ENCODE peak calls at places on chromosomes 2 and 18, in eight cellular contexts. W, Q, C, U, F, D, L and R are unnamed samples.

GRCh38 chr18:57803119-57803969 is at the start of gene ATP8B1:
- DNase-seq in W (peak), Q (peak), C (no peak), U (peak), F (peak), D (peak), L (peak), R (no peak)

GRCh38 chr2:145906356-145906755 is 1386.4 kb upstream of the ZEB2 start:
- DNase-seq in W (no peak), Q (no peak), C (no peak), U (no peak), F (no peak), D (no peak), L (no peak), R (no peak)

GRCh38 chr2:57965961-57966360 is 80.6 kb upstream of the VRK2 start:
- DNase-seq in W (no peak), Q (no peak), C (no peak), U (no peak), F (no peak), D (no peak), L (no peak), R (no peak)

GRCh38 chr2:231929961-231930600 is 3.9 kb upstream of the NPPC start:
- DNase-seq in W (peak), Q (peak), C (no peak), U (no peak), F (peak), D (peak), L (no peak), R (no peak)

GRCh38 chr18:75123113-75123512 is 85.8 kb downstream of the PTGR3 start:
- DNase-seq in W (no peak), Q (no peak), C (no peak), U (no peak), F (no peak), D (no peak), L (no peak), R (no peak)

GRCh38 chr2:232435805-232436204 is 20.1 kb upstream of the ALPI start:
- DNase-seq in W (no peak), Q (no peak), C (no peak), U (no peak), F (no peak), D (no peak), L (no peak), R (no peak)

GRCh38 chr2:12493031-12493513 is 223.7 kb upstream of the TRIB2 start:
- DNase-seq in W (no peak), Q (peak), C (peak), U (peak), F (peak), D (peak), L (no peak), R (no peak)

GRCh38 chr2:20381457-20381856 is 30.8 kb upstream of the PUM2 start:
- DNase-seq in W (peak), Q (peak), C (no peak), U (peak), F (no peak), D (no peak), L (peak), R (no peak)

GRCh38 chr2:27033253-27033852 is 588 bp downstream of the TMEM214 start:
- DNase-seq in W (no peak), Q (no peak), C (no peak), U (no peak), F (no peak), D (no peak), L (no peak), R (no peak)

GRCh38 chr2:181818826-181819225 is 72.7 kb upstream of the ITPRID2 start:
- DNase-seq in W (no peak), Q (no peak), C (no peak), U (no peak), F (no peak), D (no peak), L (no peak), R (no peak)

GRCh38 chr2:134087371-134087921 is 166.4 kb upstream of the MGAT5 start:
- DNase-seq in W (peak), Q (no peak), C (no peak), U (no peak), F (no peak), D (no peak), L (no peak), R (no peak)

GRCh38 chr18:51068111-51068510 is 38.1 kb downstream of the SMAD4 start:
- DNase-seq in W (no peak), Q (peak), C (no peak), U (peak), F (no peak), D (no peak), L (no peak), R (no peak)

GRCh38 chr2:96596596-96596995 is 41.5 kb downstream of the KANSL3 start:
- DNase-seq in W (no peak), Q (no peak), C (no peak), U (no peak), F (no peak), D (no peak), L (no peak), R (no peak)

GRCh38 chr2:171274757-171275156 is 114.1 kb upstream of the TLK1 start:
- DNase-seq in W (no peak), Q (no peak), C (no peak), U (no peak), F (no peak), D (no peak), L (no peak), R (no peak)

GRCh38 chr18:55775972-55776371 is 188.0 kb upstream of the TCF4 start:
- DNase-seq in W (no peak), Q (no peak), C (no peak), U (no peak), F (no peak), D (no peak), L (no peak), R (no peak)
- TF ChIP-seq CTCF in W (no peak), Q (no peak), C (no peak), U (peak), F (peak), D (no peak), L (no peak), R (no peak)

GRCh38 chr2:29329899-29330298 is 214.7 kb downstream of the CLIP4 start:
- DNase-seq in W (no peak), Q (no peak), C (no peak), U (no peak), F (no peak), D (no peak), L (no peak), R (no peak)
- TF ChIP-seq CTCF in W (no peak), Q (peak), C (no peak), U (peak), F (no peak), D (no peak), L (no peak), R (no peak)

DNA sequence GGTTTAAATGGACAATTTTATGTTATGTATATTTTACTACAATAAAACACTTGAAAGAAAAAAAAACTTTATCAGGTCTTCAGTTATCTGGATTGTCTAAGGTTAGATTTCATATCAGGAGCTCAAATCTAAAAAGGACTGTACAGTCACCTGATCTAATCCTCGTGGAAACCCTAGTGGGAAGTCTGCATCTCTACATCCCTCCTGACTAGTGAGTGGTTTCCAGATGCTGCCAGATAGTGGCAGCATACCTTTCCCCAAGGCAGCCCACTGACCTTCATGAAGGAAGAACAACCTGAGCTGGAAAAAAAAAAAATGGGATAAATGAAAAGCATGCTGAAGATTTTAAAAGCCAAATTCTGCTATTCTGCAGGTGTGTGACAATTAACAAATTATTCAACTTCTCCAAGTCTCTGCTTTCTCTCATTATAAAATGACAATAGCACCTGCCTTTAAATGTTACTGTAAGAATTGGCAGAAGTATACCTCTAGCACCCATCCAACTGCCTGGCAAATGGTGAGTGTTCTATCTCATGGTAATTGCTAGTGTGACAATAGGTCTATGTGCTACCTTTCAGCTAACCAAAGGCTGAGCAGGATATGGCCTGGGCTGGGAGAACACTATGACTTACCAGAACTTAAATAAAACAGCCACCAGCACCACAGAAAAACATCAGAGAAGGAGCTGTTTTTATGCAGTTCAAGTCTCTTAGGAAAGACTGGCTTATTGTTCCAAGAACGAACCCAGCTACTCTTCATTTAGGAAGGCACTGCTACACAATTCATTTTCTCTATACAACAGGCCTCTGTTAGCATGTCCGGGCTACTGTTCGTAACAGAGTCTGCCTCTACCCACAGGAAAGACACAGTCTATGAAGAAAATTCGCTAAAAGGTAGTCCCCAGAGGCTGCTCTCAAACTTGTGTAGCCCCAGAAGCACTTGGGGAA is 8.6 kb downstream of the CLASP1 start:
- DNase-seq in W (no peak), Q (no peak), C (no peak), U (no peak), F (no peak), D (no peak), L (no peak), R (no peak)
- TF ChIP-seq CTCF in W (no peak), Q (no peak), C (no peak), U (no peak), F (no peak), D (no peak), L (no peak), R (no peak)

DNA sequence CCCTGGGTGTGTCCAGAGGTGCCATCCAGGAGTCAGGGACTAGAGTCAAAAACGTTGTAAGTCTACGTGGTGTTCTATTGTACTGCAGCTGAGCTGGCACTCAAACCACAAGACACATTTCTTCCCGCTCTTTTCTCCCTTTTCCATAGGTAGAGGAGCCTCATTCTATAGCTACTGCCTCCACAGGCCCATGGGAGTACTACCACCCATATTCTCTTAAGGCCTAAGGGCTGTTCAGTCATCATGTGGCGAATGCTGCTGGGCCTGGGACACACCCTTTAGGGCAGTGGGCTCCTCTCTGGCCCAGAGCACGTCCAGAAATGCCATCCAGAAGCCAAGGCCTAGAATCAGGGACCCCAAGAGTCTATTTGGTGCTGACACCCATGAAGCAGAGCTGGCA is 1271.7 kb downstream of the CNTNAP5 start:
- DNase-seq in W (no peak), Q (no peak), C (no peak), U (no peak), F (no peak), D (no peak), L (no peak), R (no peak)
- TF ChIP-seq CTCF in W (no peak), Q (no peak), C (no peak), U (no peak), F (no peak), D (no peak), L (no peak), R (no peak)

DNA sequence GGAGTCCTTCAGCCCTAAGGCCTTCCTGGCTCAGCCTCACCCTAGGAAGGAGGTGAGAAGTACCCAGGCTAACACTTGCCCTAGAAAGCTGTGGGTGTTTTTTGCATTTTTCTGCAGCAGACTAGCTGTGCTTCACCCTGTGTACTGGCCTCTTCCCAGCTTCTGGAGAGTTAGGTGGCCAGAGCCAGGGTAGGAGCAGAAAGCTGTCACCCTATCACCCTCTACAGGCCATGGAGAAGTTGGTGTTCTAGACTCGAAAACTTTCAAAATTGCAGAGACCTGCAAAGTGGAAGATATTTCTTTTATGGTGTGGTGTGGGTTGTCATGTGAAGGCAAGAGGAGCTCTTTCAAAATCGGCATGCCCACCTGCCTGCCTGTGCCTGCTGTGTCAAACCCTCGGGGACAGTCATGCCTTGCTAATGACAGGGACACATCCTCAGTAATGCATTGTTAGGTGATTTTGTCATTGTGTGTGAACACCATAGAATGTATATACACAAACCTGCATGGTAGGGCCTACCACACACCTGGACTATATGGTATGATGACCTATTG is 29.8 kb downstream of the EHD3 start:
- DNase-seq in W (no peak), Q (no peak), C (no peak), U (no peak), F (no peak), D (no peak), L (no peak), R (no peak)
- TF ChIP-seq CTCF in W (no peak), Q (no peak), C (no peak), U (peak), F (peak), D (no peak), L (no peak), R (no peak)

GRCh38 chr2:237451582-237452469 is 35.2 kb upstream of the MLPH start:
- DNase-seq in W (no peak), Q (peak), C (no peak), U (peak), F (no peak), D (peak), L (no peak), R (no peak)
- TF ChIP-seq CTCF in W (no peak), Q (peak), C (no peak), U (peak), F (peak), D (peak), L (no peak), R (no peak)

GRCh38 chr2:236618370-236618769 is 48.7 kb downstream of the ACKR3 start:
- DNase-seq in W (no peak), Q (no peak), C (no peak), U (no peak), F (no peak), D (no peak), L (no peak), R (no peak)
- TF ChIP-seq CTCF in W (no peak), Q (no peak), C (no peak), U (no peak), F (no peak), D (no peak), L (no peak), R (no peak)

DNA sequence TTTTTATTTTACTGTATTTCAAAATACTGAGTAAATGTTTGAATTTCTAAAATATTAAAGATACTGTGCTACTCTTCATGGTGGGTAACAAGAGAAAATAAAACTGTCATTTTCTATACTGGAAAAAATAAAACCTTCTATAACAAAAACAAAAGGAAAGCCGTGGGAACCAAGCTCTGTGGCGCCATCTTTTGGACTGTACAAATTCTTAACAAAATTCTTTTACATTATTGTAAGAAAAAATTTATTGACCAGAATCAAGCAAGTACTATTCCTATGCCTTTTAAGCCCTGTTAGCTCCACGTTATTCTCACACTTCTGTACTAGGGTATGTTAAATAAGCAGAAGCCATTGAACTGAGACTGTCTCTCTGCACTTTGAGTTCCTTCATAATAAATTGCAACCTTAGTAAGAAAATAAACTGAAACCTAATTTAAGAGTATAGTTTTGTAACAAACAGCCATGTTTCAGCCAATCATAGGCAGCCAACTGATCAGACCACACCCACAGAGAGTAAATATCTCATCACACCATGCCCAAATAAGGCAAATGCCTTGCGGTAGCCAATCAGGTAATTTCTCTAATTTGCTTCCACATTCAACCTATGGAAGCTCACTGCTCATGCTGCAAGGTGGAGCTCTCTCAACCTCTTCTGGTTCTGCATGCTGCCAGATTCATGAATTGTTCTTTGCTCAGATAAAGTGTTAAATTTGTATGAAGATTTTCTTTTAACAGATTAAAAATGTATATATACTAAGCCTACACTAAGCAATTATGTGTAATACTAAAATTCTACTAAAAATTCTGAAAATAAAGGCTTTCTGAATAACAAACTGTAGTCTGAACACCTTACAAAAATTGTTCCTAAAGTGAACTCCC is 42.2 kb downstream of the HIBCH start:
- DNase-seq in W (no peak), Q (peak), C (no peak), U (peak), F (no peak), D (no peak), L (no peak), R (no peak)
- TF ChIP-seq CTCF in W (peak), Q (peak), C (peak), U (peak), F (peak), D (peak), L (peak), R (no peak)